ENCODE peak calls at places on chromosomes 6 and 20, in nine cellular contexts. A is stimulated activated CD4-positive, alpha-beta T cell treated with anti-CD3 and anti-CD28 coated beads, Interleukin-12 subunit alpha, Interleukin-12 subunit beta, amount 100 ng/mL, for 48 hours; R is heart right ventricle; T is left kidney; V is IMR-90; C is uterus; G is kidney tubule cell; J is GDM1; W is iPS-NIHi11. Q is an unnamed sample.

GRCh38 chr20:32018269-32019155 is 8.3 kb downstream of the CCM2L start:
- DNase-seq in C (peak; percentile 35), A (peak; percentile 46), T (peak; percentile 94), G (peak; percentile 58), J (no peak), W (peak; percentile 92), R (peak; percentile 69), V (no peak), Q (no peak)

GRCh38 chr20:63580796-63581461 is 6.9 kb upstream of the HELZ2 start:
- DNase-seq in J (peak; percentile 54), R (no peak), W (peak; percentile 66), A (peak; percentile 42), G (peak; percentile 83), V (peak; percentile 54), C (peak; percentile 19), T (peak; percentile 83), Q (peak; percentile 67)

GRCh38 chr6:157434349-157435016 is 53.5 kb downstream of the ZDHHC14 start:
- DNase-seq in J (no peak), T (peak; percentile 94), R (peak; percentile 48), G (no peak), V (no peak), A (no peak), W (no peak), C (peak; percentile 57), Q (no peak)

GRCh38 chr20:25177890-25178321 is 17.6 kb upstream of the ENTPD6 start:
- DNase-seq in V (no peak), R (no peak), C (no peak), W (no peak), J (no peak), A (no peak), G (no peak), T (no peak), Q (no peak)

GRCh38 chr6:111791415-111791814 is 81.8 kb downstream of the FYN start:
- DNase-seq in R (no peak), T (no peak), A (no peak), G (no peak), W (no peak), C (no peak), J (no peak), V (peak; percentile 42), Q (no peak)

GRCh38 chr6:137641474-137642077 is 147.4 kb upstream of the OLIG3 start:
- DNase-seq in J (peak; percentile 43), A (peak; percentile 39), R (peak; percentile 75), T (peak; percentile 91), C (peak; percentile 46), G (peak; percentile 78), V (peak; percentile 69), W (peak; percentile 79), Q (peak; percentile 63)

GRCh38 chr20:48818481-48818987 is 9.3 kb downstream of the PREX1 start:
- DNase-seq in J (peak; percentile 63), R (no peak), W (no peak), G (no peak), T (no peak), V (no peak), C (no peak), A (no peak), Q (no peak)

GRCh38 chr20:47774081-47774777 is 11.1 kb downstream of the SULF2 start:
- DNase-seq in T (peak; percentile 82), C (no peak), R (peak; percentile 48), A (no peak), V (no peak), G (peak; percentile 6), J (no peak), W (no peak), Q (no peak)

GRCh38 chr6:4320860-4321259 is 185.5 kb upstream of the ECI2 start:
- DNase-seq in J (no peak), V (peak; percentile 95), A (no peak), R (no peak), C (no peak), W (no peak), T (peak; percentile 28), G (peak; percentile 87), Q (no peak)

GRCh38 chr6:109454483-109455160 is 950 bp downstream of the MICAL1 start:
- DNase-seq in A (peak; percentile 41), G (no peak), W (no peak), V (peak; percentile 28), C (no peak), J (peak; percentile 73), R (peak; percentile 50), T (peak; percentile 64), Q (peak; percentile 40)

GRCh38 chr20:33482581-33482980 is 7.3 kb upstream of the CBFA2T2 start:
- DNase-seq in A (no peak), C (no peak), T (no peak), G (no peak), W (no peak), R (no peak), J (no peak), V (no peak), Q (no peak)

GRCh38 chr6:72819609-72820008 is 197.7 kb downstream of the KCNQ5 start:
- DNase-seq in J (no peak), C (no peak), R (no peak), V (no peak), W (no peak), G (no peak), T (no peak), A (no peak), Q (peak; percentile 56)

GRCh38 chr20:45782890-45783289 is 8.8 kb downstream of the WFDC3 start:
- DNase-seq in W (no peak), V (peak; percentile 18), A (no peak), R (no peak), C (no peak), J (no peak), T (no peak), G (peak; percentile 85), Q (no peak)

GRCh38 chr6:149990672-149991402 is 27.1 kb downstream of the ULBP1 start:
- DNase-seq in T (peak; percentile 56), G (no peak), C (no peak), R (no peak), A (no peak), J (no peak), W (peak; percentile 55), V (no peak), Q (no peak)

GRCh38 chr20:1273366-1273765 is 7.3 kb downstream of the SNPH start:
- DNase-seq in G (peak; percentile 78), R (no peak), W (no peak), T (peak; percentile 36), J (no peak), C (no peak), A (no peak), V (no peak), Q (no peak)

GRCh38 chr6:21846541-21847451 is 253.2 kb downstream of the SOX4 start:
- DNase-seq in G (peak; percentile 72), J (no peak), W (peak; percentile 47), A (no peak), V (peak; percentile 37), R (peak; percentile 41), C (no peak), T (peak; percentile 98), Q (no peak)

GRCh38 chr20:44026932-44027685 is 112.5 kb downstream of the TOX2 start:
- DNase-seq in C (no peak), G (no peak), R (no peak), T (no peak), J (no peak), A (no peak), V (no peak), W (no peak), Q (no peak)

GRCh38 chr6:149436647-149437046 is 36.6 kb downstream of the SUMO4 start:
- DNase-seq in V (no peak), T (no peak), A (no peak), G (no peak), R (no peak), C (no peak), J (no peak), W (no peak), Q (no peak)

GRCh38 chr6:11313207-11313606 is 80.7 kb upstream of the NEDD9 start:
- DNase-seq in A (no peak), G (no peak), W (no peak), J (no peak), R (no peak), C (no peak), V (no peak), T (no peak), Q (no peak)

GRCh38 chr20:47674686-47675085 is 110.6 kb downstream of the SULF2 start:
- DNase-seq in G (no peak), C (no peak), V (no peak), R (no peak), J (no peak), W (no peak), T (no peak), A (no peak), Q (no peak)

GRCh38 chr6:1569377-1569776 is 40.3 kb upstream of the FOXC1 start:
- DNase-seq in C (no peak), W (no peak), G (no peak), R (no peak), V (no peak), J (no peak), A (no peak), T (no peak), Q (no peak)

GRCh38 chr20:59148713-59149493 is 14.7 kb upstream of the ZNF831 start:
- DNase-seq in W (no peak), R (no peak), J (no peak), A (no peak), T (no peak), G (no peak), V (no peak), C (no peak), Q (no peak)

GRCh38 chr20:32970973-32971300 is 33.3 kb downstream of the SUN5 start:
- DNase-seq in A (no peak), J (no peak), T (no peak), V (no peak), G (no peak), C (no peak), R (no peak), W (no peak), Q (no peak)

GRCh38 chr6:160435935-160436334 is 87.8 kb downstream of the SLC22A3 start:
- DNase-seq in G (no peak), J (no peak), A (no peak), W (no peak), V (no peak), C (no peak), R (no peak), T (no peak), Q (no peak)

GRCh38 chr6:167712332-167713087 is 114.2 kb upstream of the AFDN start:
- DNase-seq in C (no peak), R (no peak), W (no peak), A (no peak), V (no peak), G (no peak), T (no peak), J (no peak), Q (no peak)

GRCh38 chr6:125974214-125974866 is 12.0 kb upstream of the TRMT11 start:
- DNase-seq in C (no peak), R (no peak), T (peak; percentile 69), A (no peak), V (peak; percentile 68), W (no peak), J (peak; percentile 4), G (peak; percentile 51), Q (peak; percentile 40)

GRCh38 chr6:109002100-109002697 is 92.4 kb downstream of the SESN1 start:
- DNase-seq in W (no peak), C (no peak), A (no peak), J (no peak), R (no peak), G (no peak), T (no peak), V (peak; percentile 8), Q (no peak)

GRCh38 chr20:49170714-49171113 is 17.4 kb downstream of the STAU1 start:
- DNase-seq in G (no peak), V (no peak), J (no peak), W (no peak), R (no peak), A (no peak), C (no peak), T (no peak), Q (no peak)

GRCh38 chr6:94254689-94255088 is 835.3 kb upstream of the EPHA7 start:
- DNase-seq in V (no peak), G (peak; percentile 3), C (no peak), T (peak; percentile 18), W (no peak), R (no peak), J (no peak), A (no peak), Q (no peak)

GRCh38 chr6:90080876-90081464 is 186.7 kb downstream of the GJA10 start:
- DNase-seq in W (no peak), C (no peak), G (no peak), R (no peak), A (peak; percentile 69), T (no peak), J (no peak), V (no peak), Q (no peak)

GRCh38 chr6:93586316-93586715 is 167.0 kb upstream of the EPHA7 start:
- DNase-seq in J (no peak), W (no peak), A (no peak), C (no peak), G (peak; percentile 65), T (peak; percentile 43), R (no peak), V (no peak), Q (no peak)

Q was measured in HL-60.